ENCODE peak calls at places on chromosome 14, in five cellular contexts. One of them, this sample, is unnamed.

GRCh38 chr14:36976571-36977023 is 195.8 kb downstream of the SLC25A21 start:
- DNase-seq in GM23338: no peak
- DNase-seq in NCI-H2081: no peak
- DNase-seq in GOT3: no peak
- DNase-seq in CD4-positive, CD25-positive, alpha-beta regulatory T cell: no peak
- DNase-seq in this sample: peak

GRCh38 chr14:58100735-58101368 is 51.2 kb downstream of the ARMH4 start:
- DNase-seq in GM23338: no peak
- DNase-seq in GOT3: no peak
- DNase-seq in NCI-H2081: no peak
- DNase-seq in CD4-positive, CD25-positive, alpha-beta regulatory T cell: no peak
- DNase-seq in this sample: no peak

GRCh38 chr14:104557086-104557485 is 22.5 kb upstream of the C14orf180 start:
- DNase-seq in CD4-positive, CD25-positive, alpha-beta regulatory T cell: no peak
- DNase-seq in GOT3: no peak
- DNase-seq in NCI-H2081: no peak
- DNase-seq in GM23338: no peak
- DNase-seq in this sample: peak

GRCh38 chr14:64755661-64756265 is 51.5 kb downstream of the PLEKHG3 start:
- DNase-seq in GOT3: no peak
- DNase-seq in NCI-H2081: no peak
- DNase-seq in GM23338: no peak
- DNase-seq in CD4-positive, CD25-positive, alpha-beta regulatory T cell: peak
- DNase-seq in this sample: no peak

GRCh38 chr14:90383731-90384542 is 12.9 kb upstream of the CALM1 start:
- DNase-seq in CD4-positive, CD25-positive, alpha-beta regulatory T cell: peak
- DNase-seq in NCI-H2081: no peak
- DNase-seq in GM23338: peak
- DNase-seq in GOT3: no peak
- DNase-seq in this sample: peak

GRCh38 chr14:100538566-100539318 is 48.5 kb downstream of the BEGAIN start:
- DNase-seq in CD4-positive, CD25-positive, alpha-beta regulatory T cell: no peak
- DNase-seq in GOT3: no peak
- DNase-seq in NCI-H2081: no peak
- DNase-seq in GM23338: no peak
- DNase-seq in this sample: no peak

GRCh38 chr14:64736271-64737131 is 32.3 kb downstream of the PLEKHG3 start:
- DNase-seq in GM23338: peak
- DNase-seq in GOT3: no peak
- DNase-seq in NCI-H2081: peak
- DNase-seq in CD4-positive, CD25-positive, alpha-beta regulatory T cell: no peak
- DNase-seq in this sample: peak

GRCh38 chr14:92733007-92733406 is 15.4 kb downstream of the LGMN start:
- DNase-seq in GM23338: no peak
- DNase-seq in NCI-H2081: no peak
- DNase-seq in CD4-positive, CD25-positive, alpha-beta regulatory T cell: no peak
- DNase-seq in GOT3: no peak
- DNase-seq in this sample: no peak

GRCh38 chr14:98984719-98985041 is 287.3 kb downstream of the BCL11B start:
- DNase-seq in GOT3: no peak
- DNase-seq in GM23338: no peak
- DNase-seq in NCI-H2081: no peak
- DNase-seq in CD4-positive, CD25-positive, alpha-beta regulatory T cell: peak
- DNase-seq in this sample: peak

GRCh38 chr14:81423504-81423903 is 23.4 kb upstream of the STON2 start:
- DNase-seq in GM23338: no peak
- DNase-seq in CD4-positive, CD25-positive, alpha-beta regulatory T cell: no peak
- DNase-seq in NCI-H2081: no peak
- DNase-seq in GOT3: no peak
- DNase-seq in this sample: no peak

GRCh38 chr14:65732112-65732511 is 319.6 kb downstream of the FUT8 start:
- DNase-seq in GOT3: no peak
- DNase-seq in CD4-positive, CD25-positive, alpha-beta regulatory T cell: no peak
- DNase-seq in NCI-H2081: no peak
- DNase-seq in GM23338: no peak
- DNase-seq in this sample: no peak

GRCh38 chr14:53167602-53168328 is 14.6 kb upstream of the DDHD1 start:
- DNase-seq in GOT3: no peak
- DNase-seq in NCI-H2081: no peak
- DNase-seq in CD4-positive, CD25-positive, alpha-beta regulatory T cell: no peak
- DNase-seq in GM23338: no peak
- DNase-seq in this sample: no peak

GRCh38 chr14:53900499-53900898 is 56.1 kb downstream of the BMP4 start:
- DNase-seq in GOT3: no peak
- DNase-seq in GM23338: no peak
- DNase-seq in CD4-positive, CD25-positive, alpha-beta regulatory T cell: no peak
- DNase-seq in NCI-H2081: no peak
- DNase-seq in this sample: peak

This sample was measured in body of pancreas.